ENCODE peak calls at places on chromosomes 16 and 17, in five cellular contexts. One of them, this sample, is unnamed.

GRCh38 chr17:72387969-72388368 is 267.1 kb downstream of the SOX9 start:
- DNase-seq in H1: no peak
- DNase-seq in HepG2: no peak
- DNase-seq in NT2/D1: no peak
- DNase-seq in GM12878: no peak
- DNase-seq in this sample: no peak

GRCh38 chr16:25155553-25156460 is 44.3 kb downstream of the LCMT1 start:
- DNase-seq in H1: no peak
- DNase-seq in GM12878: no peak
- DNase-seq in HepG2: no peak
- DNase-seq in NT2/D1: no peak
- DNase-seq in this sample: no peak

GRCh38 chr16:81553080-81553813 is 108.6 kb downstream of the CMIP start:
- DNase-seq in NT2/D1: no peak
- DNase-seq in HepG2: peak; percentile 91
- DNase-seq in GM12878: no peak
- DNase-seq in H1: no peak
- DNase-seq in this sample: no peak

GRCh38 chr17:83079766-83080616 is 582 bp downstream of the METRNL start:
- DNase-seq in GM12878: no peak
- DNase-seq in NT2/D1: no peak
- DNase-seq in H1: no peak
- DNase-seq in HepG2: no peak
- DNase-seq in this sample: peak; percentile 33

GRCh38 chr17:1830288-1830687 is 483 bp downstream of the RPA1 start:
- DNase-seq in H1: peak; percentile 49
- DNase-seq in GM12878: no peak
- DNase-seq in NT2/D1: no peak
- DNase-seq in HepG2: peak; percentile 8
- DNase-seq in this sample: peak; percentile 21

GRCh38 chr17:14200354-14200753 is 36.3 kb downstream of the CDRT15 start:
- DNase-seq in HepG2: no peak
- DNase-seq in NT2/D1: no peak
- DNase-seq in GM12878: no peak
- DNase-seq in H1: no peak
- DNase-seq in this sample: no peak

GRCh38 chr17:15262291-15263205 is 2.6 kb downstream of the PMP22 start:
- DNase-seq in GM12878: no peak
- DNase-seq in HepG2: no peak
- DNase-seq in H1: peak; percentile 75
- DNase-seq in NT2/D1: peak; percentile 40
- DNase-seq in this sample: peak; percentile 57

GRCh38 chr17:10292057-10292931 is 80.5 kb downstream of the MYH13 start:
- DNase-seq in GM12878: peak; percentile 20
- DNase-seq in HepG2: no peak
- DNase-seq in H1: no peak
- DNase-seq in NT2/D1: no peak
- DNase-seq in this sample: no peak

GRCh38 chr17:48575673-48576478 is 2.3 kb downstream of the HOXB4 start:
- DNase-seq in H1: no peak
- DNase-seq in GM12878: no peak
- DNase-seq in NT2/D1: no peak
- DNase-seq in HepG2: no peak
- DNase-seq in this sample: no peak

GRCh38 chr16:30009085-30009862 is 1.6 kb downstream of the DOC2A start:
- DNase-seq in H1: no peak
- DNase-seq in NT2/D1: no peak
- DNase-seq in GM12878: no peak
- DNase-seq in HepG2: no peak
- DNase-seq in this sample: no peak

GRCh38 chr16:25838724-25839186 is 147.0 kb downstream of the HS3ST4 start:
- DNase-seq in H1: peak; percentile 55
- DNase-seq in GM12878: peak; percentile 11
- DNase-seq in NT2/D1: peak; percentile 81
- DNase-seq in HepG2: peak; percentile 69
- DNase-seq in this sample: peak; percentile 36

GRCh38 chr17:35537569-35538209 is at the start of gene SLFN12L:
- DNase-seq in HepG2: no peak
- DNase-seq in H1: no peak
- DNase-seq in GM12878: no peak
- DNase-seq in NT2/D1: no peak
- DNase-seq in this sample: no peak

GRCh38 chr16:5438591-5438990 is 341.0 kb upstream of the EEF2KMT start:
- DNase-seq in NT2/D1: no peak
- DNase-seq in HepG2: no peak
- DNase-seq in H1: no peak
- DNase-seq in GM12878: no peak
- DNase-seq in this sample: no peak

GRCh38 chr16:86783626-86784266 is 205.4 kb downstream of the FOXL1 start:
- DNase-seq in H1: no peak
- DNase-seq in HepG2: no peak
- DNase-seq in GM12878: no peak
- DNase-seq in NT2/D1: no peak
- DNase-seq in this sample: no peak

GRCh38 chr16:68235105-68235881 is 634 bp downstream of the ESRP2 start:
- DNase-seq in HepG2: peak; percentile 57
- DNase-seq in NT2/D1: no peak
- DNase-seq in GM12878: no peak
- DNase-seq in H1: peak; percentile 79
- DNase-seq in this sample: no peak

GRCh38 chr17:45341389-45342158 is 24.8 kb upstream of the MAP3K14 start:
- DNase-seq in GM12878: no peak
- DNase-seq in H1: peak; percentile 90
- DNase-seq in NT2/D1: peak; percentile 60
- DNase-seq in HepG2: peak; percentile 41
- DNase-seq in this sample: peak; percentile 73

GRCh38 chr16:57637424-57637823 is 9.0 kb downstream of the ADGRG1 start:
- DNase-seq in HepG2: no peak
- DNase-seq in NT2/D1: no peak
- DNase-seq in GM12878: no peak
- DNase-seq in H1: no peak
- DNase-seq in this sample: no peak

GRCh38 chr17:7737601-7738000 is 20.1 kb downstream of the DNAH2 start:
- DNase-seq in H1: no peak
- DNase-seq in NT2/D1: no peak
- DNase-seq in HepG2: no peak
- DNase-seq in GM12878: no peak
- DNase-seq in this sample: no peak

GRCh38 chr16:31869511-31870201 is 4.0 kb upstream of the ZNF267 start:
- DNase-seq in NT2/D1: no peak
- DNase-seq in H1: no peak
- DNase-seq in GM12878: peak; percentile 63
- DNase-seq in HepG2: no peak
- DNase-seq in this sample: no peak

GRCh38 chr17:54864636-54865420 is 35.8 kb upstream of the TOM1L1 start:
- DNase-seq in GM12878: no peak
- DNase-seq in NT2/D1: no peak
- DNase-seq in H1: no peak
- DNase-seq in HepG2: no peak
- DNase-seq in this sample: no peak

GRCh38 chr16:81629896-81630631 is 149.0 kb upstream of the PLCG2 start:
- DNase-seq in NT2/D1: no peak
- DNase-seq in H1: no peak
- DNase-seq in HepG2: no peak
- DNase-seq in GM12878: no peak
- DNase-seq in this sample: no peak

GRCh38 chr16:56883586-56883985 is 18.6 kb downstream of the SLC12A3 start:
- DNase-seq in HepG2: no peak
- DNase-seq in NT2/D1: no peak
- DNase-seq in GM12878: no peak
- DNase-seq in H1: no peak
- DNase-seq in this sample: no peak

GRCh38 chr16:71540-72341 is 690 bp downstream of the RHBDF1 start:
- DNase-seq in H1: peak; percentile 85
- DNase-seq in HepG2: peak; percentile 41
- DNase-seq in GM12878: no peak
- DNase-seq in NT2/D1: no peak
- DNase-seq in this sample: peak; percentile 56

DNA sequence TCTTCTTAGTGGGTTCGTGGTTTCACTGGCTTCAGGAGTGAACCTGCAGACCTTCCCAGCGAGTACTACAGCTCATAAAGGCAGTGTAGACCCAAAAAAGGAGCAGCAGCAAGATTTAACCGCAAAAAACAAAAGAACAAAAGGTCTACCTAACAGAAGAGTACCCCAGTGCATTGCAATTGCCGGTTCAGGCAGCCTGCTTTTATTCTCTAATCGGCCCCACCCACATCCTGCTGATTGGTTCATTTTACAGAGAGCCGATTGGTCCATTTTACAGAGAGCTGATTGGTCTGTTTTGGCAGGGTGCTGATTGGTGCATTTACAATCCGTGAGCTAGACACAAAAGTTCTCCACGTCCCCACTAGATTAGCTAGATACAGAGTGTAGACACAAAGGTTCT is 2.0 kb upstream of the ARRB2 start:
- DNase-seq in H1: peak; percentile 64
- DNase-seq in GM12878: no peak
- DNase-seq in NT2/D1: no peak
- DNase-seq in HepG2: peak; percentile 72
- DNase-seq in this sample: no peak
- TF ChIP-seq SUZ12 in H1: no peak
- TF ChIP-seq SUZ12 in GM12878: no peak
- TF ChIP-seq SUZ12 in NT2/D1: no peak
- TF ChIP-seq SUZ12 in HepG2: no peak
- TF ChIP-seq SUZ12 in this sample: no peak

DNA sequence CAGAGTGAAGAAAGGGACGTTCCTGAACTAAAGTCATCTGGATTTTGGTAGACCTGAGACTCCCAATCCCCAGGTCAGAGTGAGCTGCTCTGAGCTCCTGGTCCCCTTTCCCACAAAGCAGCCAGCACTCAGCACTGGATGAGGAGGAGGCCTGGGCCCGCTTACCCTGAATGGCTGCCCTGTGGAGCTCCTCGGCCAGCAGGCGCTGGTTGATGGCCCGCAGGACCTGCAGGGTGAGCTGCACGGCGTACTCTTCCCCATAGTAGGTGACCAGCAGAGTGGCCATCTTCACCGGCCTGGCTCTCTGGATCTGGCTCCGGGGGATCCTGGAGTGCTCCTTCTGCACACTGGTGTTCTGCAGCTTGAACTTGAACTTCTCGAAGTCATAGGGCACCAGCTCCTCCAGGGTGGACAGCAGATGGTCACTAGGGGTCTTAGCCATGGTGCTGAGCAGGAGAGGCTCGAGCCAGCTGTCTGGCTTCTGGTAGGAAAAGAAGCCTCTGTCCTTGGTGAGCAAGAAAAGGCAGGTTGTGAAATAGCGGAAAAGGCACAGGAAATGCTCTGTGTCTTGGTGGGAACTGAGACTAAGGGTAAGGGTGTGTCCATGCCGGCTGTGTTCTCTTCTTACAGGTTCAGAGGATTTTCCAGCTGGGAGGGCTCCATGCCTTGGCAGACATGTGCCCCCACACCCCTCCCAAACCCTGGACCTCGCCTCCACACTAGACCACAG is at the start of gene MEFV:
- DNase-seq in NT2/D1: no peak
- DNase-seq in GM12878: no peak
- DNase-seq in HepG2: no peak
- DNase-seq in H1: no peak
- DNase-seq in this sample: no peak
- TF ChIP-seq SUZ12 in NT2/D1: no peak
- TF ChIP-seq SUZ12 in GM12878: no peak
- TF ChIP-seq SUZ12 in HepG2: no peak
- TF ChIP-seq SUZ12 in H1: no peak
- TF ChIP-seq SUZ12 in this sample: no peak

DNA sequence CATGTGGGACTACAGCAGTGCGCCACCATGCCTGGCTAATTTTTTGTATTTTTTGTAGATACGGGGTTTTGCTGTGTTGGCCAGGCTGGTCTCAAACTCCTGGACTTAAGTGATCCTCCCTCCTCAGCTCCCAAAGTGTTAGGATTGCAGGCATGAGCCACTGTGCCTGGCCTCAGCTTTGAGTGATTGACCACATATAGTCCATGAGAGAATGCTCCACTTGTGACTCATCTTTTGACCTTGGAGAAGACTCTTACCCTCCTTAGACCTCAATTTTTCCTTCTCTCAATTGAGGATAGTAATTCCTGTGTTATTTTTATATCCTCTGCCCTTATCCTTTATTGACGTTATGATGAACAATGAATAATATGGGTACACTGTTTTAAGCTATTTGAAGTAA is 30.9 kb upstream of the DUSP14 start:
- DNase-seq in NT2/D1: no peak
- DNase-seq in GM12878: no peak
- DNase-seq in H1: no peak
- DNase-seq in HepG2: no peak
- DNase-seq in this sample: no peak
- TF ChIP-seq SUZ12 in NT2/D1: no peak
- TF ChIP-seq SUZ12 in GM12878: no peak
- TF ChIP-seq SUZ12 in H1: no peak
- TF ChIP-seq SUZ12 in HepG2: no peak
- TF ChIP-seq SUZ12 in this sample: no peak

GRCh38 chr17:3887811-3888210 is 5.0 kb downstream of the CAMKK1 start:
- DNase-seq in GM12878: no peak
- DNase-seq in H1: no peak
- DNase-seq in NT2/D1: no peak
- DNase-seq in HepG2: no peak
- DNase-seq in this sample: no peak
- TF ChIP-seq SUZ12 in GM12878: no peak
- TF ChIP-seq SUZ12 in H1: no peak
- TF ChIP-seq SUZ12 in NT2/D1: no peak
- TF ChIP-seq SUZ12 in HepG2: no peak
- TF ChIP-seq SUZ12 in this sample: no peak

GRCh38 chr17:50604470-50604869 is 30.2 kb upstream of the ABCC3 start:
- DNase-seq in HepG2: no peak
- DNase-seq in H1: no peak
- DNase-seq in GM12878: no peak
- DNase-seq in NT2/D1: no peak
- DNase-seq in this sample: no peak
- TF ChIP-seq SUZ12 in HepG2: no peak
- TF ChIP-seq SUZ12 in H1: no peak
- TF ChIP-seq SUZ12 in GM12878: no peak
- TF ChIP-seq SUZ12 in NT2/D1: no peak
- TF ChIP-seq SUZ12 in this sample: no peak

GRCh38 chr17:74453665-74454196 is 12.7 kb upstream of the CD300A start:
- DNase-seq in HepG2: no peak
- DNase-seq in GM12878: no peak
- DNase-seq in H1: peak; percentile 89
- DNase-seq in NT2/D1: no peak
- DNase-seq in this sample: peak; percentile 95
- TF ChIP-seq SUZ12 in HepG2: no peak
- TF ChIP-seq SUZ12 in GM12878: no peak
- TF ChIP-seq SUZ12 in H1: no peak
- TF ChIP-seq SUZ12 in NT2/D1: no peak
- TF ChIP-seq SUZ12 in this sample: no peak

This sample was measured in HEK293T.